ENCODE peak calls at places on chromosomes 11 and 22, in seven cellular contexts. W is stimulated activated CD4-positive, alpha-beta T cell treated with anti-CD3 and anti-CD28 coated beads, Interleukin-15, amount 100 ng/mL, for 48 hours; E is AG04450; D is foreskin keratinocyte; J is ELR; I is ACHN; N is NCI-H460. P is an unnamed sample.

GRCh38 chr22:27667121-27667843 is 134.3 kb downstream of the MN1 start:
- DNase-seq in W (no peak), E (no peak), D (no peak), J (no peak), I (no peak), N (no peak), P (no peak)

GRCh38 chr11:10784229-10785145 is 24.2 kb downstream of the EIF4G2 start:
- DNase-seq in W (no peak), E (no peak), D (no peak), J (no peak), I (no peak), N (no peak), P (no peak)

GRCh38 chr11:75342966-75343870 is 8.2 kb downstream of the ARRB1 start:
- DNase-seq in W (no peak), E (no peak), D (no peak), J (peak; percentile 68), I (no peak), N (no peak), P (no peak)

GRCh38 chr11:92329644-92330043 is 105.0 kb downstream of the FAT3 start:
- DNase-seq in W (no peak), E (no peak), D (peak; percentile 73), J (no peak), I (no peak), N (no peak), P (no peak)

GRCh38 chr11:116084511-116084910 is 580.3 kb upstream of the CADM1 start:
- DNase-seq in W (no peak), E (no peak), D (no peak), J (no peak), I (no peak), N (no peak), P (no peak)

GRCh38 chr11:65400295-65401072 is 14.0 kb downstream of the FRMD8 start:
- DNase-seq in W (no peak), E (no peak), D (no peak), J (no peak), I (no peak), N (no peak), P (no peak)

GRCh38 chr11:65851083-65851579 is 6.8 kb downstream of the CFL1 start:
- DNase-seq in W (no peak), E (no peak), D (no peak), J (peak; percentile 46), I (peak; percentile 29), N (no peak), P (no peak)

GRCh38 chr11:78415338-78415737 is 2.3 kb downstream of the GAB2 start:
- DNase-seq in W (no peak), E (no peak), D (no peak), J (no peak), I (no peak), N (no peak), P (no peak)

GRCh38 chr11:19869946-19870589 is 157.4 kb downstream of the NAV2 start:
- DNase-seq in W (no peak), E (no peak), D (no peak), J (no peak), I (no peak), N (no peak), P (no peak)

GRCh38 chr22:24284747-24285203 is 14.1 kb downstream of the SPECC1L start:
- DNase-seq in W (no peak), E (no peak), D (no peak), J (peak; percentile 66), I (peak; percentile 25), N (no peak), P (no peak)

GRCh38 chr11:94583213-94583884 is 16.2 kb downstream of the PIWIL4 start:
- DNase-seq in W (no peak), E (no peak), D (no peak), J (no peak), I (no peak), N (no peak), P (no peak)

GRCh38 chr11:33536178-33536577 is 164.4 kb downstream of the C11orf91 start:
- DNase-seq in W (no peak), E (no peak), D (no peak), J (no peak), I (no peak), N (no peak), P (no peak)

P was measured in NK-92 treated with Interleukin-12 subunit alpha and Interleukin-12 subunit beta, amount 100 ng/mL, for 24 hours.